ENCODE peak calls at places on chromosomes 4 and X, in four cellular contexts. L is heart right ventricle, E is AG04450, W is Panc1. F is an unnamed sample.

GRCh38 chr4:138405934-138406567 is 163.9 kb upstream of the SLC7A11 start:
- DNase-seq in L (no peak), E (peak; percentile 3), W (no peak), F (no peak)

GRCh38 chr4:108415389-108415788 is 205.0 kb upstream of the RPL34 start:
- DNase-seq in L (no peak), E (no peak), W (no peak), F (no peak)

GRCh38 chr4:85823295-85823694 is 348.3 kb downstream of the ARHGAP24 start:
- DNase-seq in L (no peak), E (no peak), W (no peak), F (no peak)

GRCh38 chr4:84479663-84480062 is 19.4 kb downstream of the NKX6-1 start:
- DNase-seq in L (no peak), E (no peak), W (no peak), F (no peak)

GRCh38 chrX:69285401-69285871 is 120.2 kb upstream of the PJA1 start:
- DNase-seq in L (peak; percentile 44), E (no peak), W (no peak), F (no peak)

GRCh38 chrX:91434351-91435168 is at the start of gene PABPC5:
- DNase-seq in L (peak; percentile 78), E (peak; percentile 55), W (no peak), F (no peak)

GRCh38 chr4:80197601-80198444 is 520 bp downstream of the PRDM8 start:
- DNase-seq in L (no peak), E (no peak), W (no peak), F (no peak)

GRCh38 chr4:113635739-113636437 is 125.7 kb downstream of the CAMK2D start:
- DNase-seq in L (no peak), E (peak; percentile 49), W (no peak), F (no peak)

GRCh38 chrX:42247241-42247640 is 323.9 kb upstream of the CASK start:
- DNase-seq in L (no peak), E (no peak), W (no peak), F (no peak)

GRCh38 chr4:65865489-65865888 is 195.2 kb upstream of the EPHA5 start:
- DNase-seq in L (no peak), E (no peak), W (no peak), F (no peak)

GRCh38 chr4:185761352-185762235 is 50.4 kb downstream of the SORBS2 start:
- DNase-seq in L (no peak), E (no peak), W (no peak), F (no peak)

GRCh38 chr4:168831919-168832745 is 177.9 kb downstream of the CBR4 start:
- DNase-seq in L (peak; percentile 80), E (no peak), W (no peak), F (peak; percentile 40)

GRCh38 chrX:44012484-44013096 is 39.4 kb upstream of the NDP start:
- DNase-seq in L (no peak), E (no peak), W (peak; percentile 84), F (no peak)

GRCh38 chr4:164880489-164881262 is 3.7 kb downstream of the APELA start:
- DNase-seq in L (no peak), E (no peak), W (no peak), F (no peak)

GRCh38 chrX:71911731-71912050 is 1.0 kb downstream of the NHSL2 start:
- DNase-seq in L (no peak), E (no peak), W (no peak), F (no peak)

GRCh38 chrX:35339796-35340195 is 397.2 kb downstream of the FAM47B start:
- DNase-seq in L (no peak), E (no peak), W (no peak), F (no peak)

GRCh38 chr4:112857461-112857860 is 192.0 kb upstream of the ANK2 start:
- DNase-seq in L (no peak), E (peak; percentile 46), W (no peak), F (no peak)

GRCh38 chrX:136999021-136999420 is 34.8 kb downstream of the GPR101 start:
- DNase-seq in L (no peak), E (no peak), W (no peak), F (no peak)

GRCh38 chrX:154348114-154348531 is 26.3 kb downstream of the FLNA start:
- DNase-seq in L (no peak), E (no peak), W (no peak), F (no peak)

GRCh38 chr4:108650212-108651067 is at the start of gene OSTC:
- DNase-seq in L (peak; percentile 94), E (peak; percentile 93), W (peak; percentile 68), F (peak; percentile 86)

GRCh38 chr4:173494013-173494970 is 35.7 kb downstream of the HAND2 start:
- DNase-seq in L (peak; percentile 29), E (peak; percentile 41), W (peak; percentile 53), F (peak; percentile 38)

GRCh38 chr4:173490817-173491518 is 39.1 kb downstream of the HAND2 start:
- DNase-seq in L (no peak), E (peak; percentile 26), W (no peak), F (no peak)

GRCh38 chr4:173490256-173490655 is 39.8 kb downstream of the HAND2 start:
- DNase-seq in L (no peak), E (no peak), W (no peak), F (no peak)

GRCh38 chr4:173492315-173492714 is 37.7 kb downstream of the HAND2 start:
- DNase-seq in L (no peak), E (no peak), W (no peak), F (no peak)

DNA sequence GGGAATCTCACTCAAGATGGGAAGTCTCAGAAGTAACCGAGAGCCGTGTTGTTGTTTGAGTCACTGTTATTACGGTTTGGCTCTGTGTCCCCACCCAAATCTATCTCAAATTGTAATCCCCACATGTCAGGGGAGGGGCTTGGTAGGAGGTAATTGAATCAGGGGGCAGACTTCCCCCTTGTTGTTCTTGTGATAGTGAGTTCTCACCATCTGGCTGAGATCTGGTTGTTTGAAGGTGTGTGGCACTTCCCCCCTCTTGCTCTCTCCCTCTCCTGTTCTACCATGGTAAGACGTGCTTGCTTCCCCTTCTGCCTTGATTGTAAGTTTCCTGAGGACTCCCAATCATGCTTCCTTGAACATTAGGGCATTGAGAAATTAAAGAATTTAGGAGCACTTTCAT is 37.0 kb downstream of the HAND2 start:
- DNase-seq in L (no peak), E (no peak), W (no peak), F (no peak)
- H3K27me3 ChIP-seq in L (no peaks in the 10 kb centered on the region), E (peaks cover 8% of the 10 kb centered on the region), W (peaks cover 5% of the 10 kb centered on the region), F (peaks cover 14% of the 10 kb centered on the region)

GRCh38 chrX:21047034-21047455 is 327.2 kb upstream of the CNKSR2 start:
- DNase-seq in L (no peak), E (no peak), W (no peak), F (no peak)
- H3K27ac ChIP-seq in L (no peak overlapping the region), E (no peak overlapping the region), W (no peak overlapping the region), F (no peak overlapping the region)

DNA sequence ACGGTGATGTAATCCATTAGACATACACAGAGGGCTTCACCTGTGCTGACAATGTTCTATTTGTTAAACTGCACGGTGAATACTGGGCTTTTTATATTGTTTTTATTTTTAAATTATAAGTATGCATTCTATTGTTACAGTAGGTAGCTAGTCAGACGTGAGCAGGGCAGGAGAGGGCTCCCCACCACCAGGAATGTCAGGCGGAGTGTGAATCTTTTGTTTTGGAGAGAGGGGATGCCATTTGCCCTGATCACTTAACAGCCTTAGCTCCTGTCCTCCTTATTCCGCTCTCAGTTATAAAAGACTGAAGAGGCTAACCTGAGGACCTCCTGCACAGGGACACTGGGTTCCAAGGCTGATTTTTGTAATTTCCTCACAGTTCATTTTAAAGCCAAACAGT is 151.6 kb upstream of the TAPT1 start:
- DNase-seq in L (no peak), E (no peak), W (no peak), F (no peak)
- TF ChIP-seq CTCF in L (no peak), E (no peak), W (no peak), F (no peak)

DNA sequence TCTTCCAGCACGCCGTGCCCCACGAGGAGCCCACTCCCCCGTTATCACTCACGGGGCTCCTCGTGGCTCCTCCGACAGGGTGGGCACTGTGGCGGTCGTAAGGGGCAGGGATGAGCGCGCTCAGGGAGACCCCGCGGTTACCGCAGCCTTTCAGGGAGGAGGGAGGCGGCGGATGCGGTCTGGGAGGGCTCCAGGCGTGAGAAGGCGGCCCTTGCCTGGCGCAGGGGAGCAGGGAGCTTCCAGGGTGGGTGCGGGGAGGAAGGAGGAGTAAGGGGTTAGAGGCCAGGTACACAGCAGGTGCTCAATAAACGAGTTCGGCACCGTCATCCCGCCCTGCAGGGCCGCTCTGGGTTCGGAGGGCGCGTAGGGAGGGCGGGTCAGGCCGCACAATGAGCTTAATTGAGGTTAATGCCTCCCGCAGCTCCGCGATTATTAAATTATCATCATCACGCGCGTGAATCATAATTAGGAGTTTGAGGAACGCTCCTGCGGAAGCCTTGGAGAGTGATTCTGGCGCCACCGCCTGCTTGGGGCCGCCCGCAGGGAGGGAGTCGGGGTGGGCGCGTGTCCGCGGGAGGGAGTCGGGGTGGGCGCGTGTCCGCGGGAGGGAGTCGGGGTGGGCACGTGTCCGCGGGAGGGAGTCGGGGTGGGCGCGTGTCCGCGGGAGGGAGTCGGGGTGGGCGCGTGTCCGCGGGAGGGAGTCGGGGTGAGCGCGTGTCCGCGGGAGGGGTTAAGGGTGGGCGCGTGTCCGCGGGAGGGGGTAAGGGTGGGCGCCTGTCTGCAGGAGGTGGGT is 7.6 kb upstream of the NKX1-1 start:
- DNase-seq in L (no peak), E (no peak), W (no peak), F (no peak)
- H3K27me3 ChIP-seq in L (peaks cover 93% of the 10 kb centered on the region), E (peaks cover 43% of the 10 kb centered on the region), W (no peaks in the 10 kb centered on the region), F (peaks cover 71% of the 10 kb centered on the region)

GRCh38 chr4:159455675-159456235 is 352.9 kb downstream of the RAPGEF2 start:
- DNase-seq in L (no peak), E (no peak), W (peak; percentile 36), F (no peak)

GRCh38 chr4:159446266-159446976 is 343.5 kb downstream of the RAPGEF2 start:
- DNase-seq in L (peak; percentile 16), E (peak; percentile 53), W (peak; percentile 41), F (no peak)

GRCh38 chr4:159445671-159446070 is 342.8 kb downstream of the RAPGEF2 start:
- DNase-seq in L (no peak), E (no peak), W (no peak), F (no peak)

GRCh38 chr4:159447296-159447695 is 344.4 kb downstream of the RAPGEF2 start:
- DNase-seq in L (no peak), E (no peak), W (no peak), F (no peak)

GRCh38 chr4:159451006-159451405 is 348.1 kb downstream of the RAPGEF2 start:
- DNase-seq in L (no peak), E (no peak), W (no peak), F (no peak)
- H3K27ac ChIP-seq in L (no peak overlapping the region), E (no peak overlapping the region), W (no peak overlapping the region), F (no peak overlapping the region)

F was measured in CD4-positive, alpha-beta T cell.